ENCODE peak calls at places on chromosomes 12 and 14, in five cellular contexts. I, J, O, K and C are unnamed samples.
A peak's percentile ranks its signal among the peaks of the same experiment; 100 is the strongest.

GRCh38 chr14:21026988-21027315 is 2.1 kb upstream of the NDRG2 start:
- DNase-seq in I (no peak), J (no peak), O (peak; percentile 51), K (no peak), C (no peak)

GRCh38 chr14:93800038-93800937 is 12.0 kb upstream of the PRIMA1 start:
- DNase-seq in I (no peak), J (no peak), O (no peak), K (no peak), C (no peak)

GRCh38 chr14:88919502-88919901 is 95.1 kb downstream of the TTC8 start:
- DNase-seq in I (no peak), J (no peak), O (no peak), K (no peak), C (no peak)

GRCh38 chr14:77991128-77991772 is 178.9 kb upstream of the NRXN3 start:
- DNase-seq in I (no peak), J (no peak), O (peak; percentile 53), K (no peak), C (no peak)

GRCh38 chr12:57087689-57088441 is 1.0 kb upstream of the NAB2 start:
- DNase-seq in I (peak; percentile 86), J (peak; percentile 96), O (peak; percentile 97), K (peak; percentile 90), C (peak; percentile 97)

GRCh38 chr12:125143491-125143890 is 78.3 kb downstream of the AACS start:
- DNase-seq in I (peak; percentile 76), J (peak; percentile 21), O (no peak), K (no peak), C (peak; percentile 69)

GRCh38 chr14:92426237-92426636 is 87.3 kb upstream of the RIN3 start:
- DNase-seq in I (no peak), J (peak; percentile 27), O (no peak), K (no peak), C (peak; percentile 53)

GRCh38 chr12:30905483-30906009 is 21.0 kb upstream of the TSPAN11 start:
- DNase-seq in I (no peak), J (no peak), O (peak; percentile 78), K (no peak), C (no peak)

GRCh38 chr12:95182868-95183415 is 34.3 kb downstream of the FGD6 start:
- DNase-seq in I (no peak), J (no peak), O (peak; percentile 52), K (peak; percentile 38), C (peak; percentile 71)

GRCh38 chr12:94704452-94704871 is 54.1 kb upstream of the TMCC3 start:
- DNase-seq in I (no peak), J (peak; percentile 97), O (no peak), K (peak; percentile 32), C (peak; percentile 77)

GRCh38 chr12:123931686-123932321 is 40.8 kb downstream of the CCDC92 start:
- DNase-seq in I (no peak), J (no peak), O (no peak), K (no peak), C (no peak)

GRCh38 chr12:132270969-132271754 is 58.2 kb downstream of the GALNT9 start:
- DNase-seq in I (no peak), J (no peak), O (no peak), K (no peak), C (no peak)

GRCh38 chr12:32457251-32458025 is 58.1 kb downstream of the FGD4 start:
- DNase-seq in I (no peak), J (peak; percentile 59), O (peak; percentile 20), K (no peak), C (peak; percentile 63)

GRCh38 chr14:104106471-104106991 is 21.0 kb downstream of the ASPG start:
- DNase-seq in I (no peak), J (no peak), O (peak; percentile 28), K (no peak), C (no peak)

GRCh38 chr14:100739306-100739705 is 12.6 kb downstream of the DLK1 start:
- DNase-seq in I (no peak), J (no peak), O (no peak), K (no peak), C (no peak)

GRCh38 chr12:53616950-53617349 is 9.2 kb downstream of the ATF7 start:
- DNase-seq in I (no peak), J (no peak), O (no peak), K (no peak), C (no peak)

GRCh38 chr14:53570411-53571387 is 385.9 kb downstream of the BMP4 start:
- DNase-seq in I (no peak), J (no peak), O (no peak), K (no peak), C (no peak)

GRCh38 chr14:24808412-24808811 is 174.4 kb upstream of the GZMB start:
- DNase-seq in I (no peak), J (no peak), O (no peak), K (no peak), C (no peak)

GRCh38 chr12:105457026-105457425 is 126.5 kb downstream of the C12orf75 start:
- DNase-seq in I (no peak), J (no peak), O (no peak), K (no peak), C (no peak)

GRCh38 chr14:24378981-24379906 is 11.3 kb downstream of the NFATC4 start:
- DNase-seq in I (no peak), J (no peak), O (no peak), K (no peak), C (no peak)

GRCh38 chr12:49907352-49907751 is 3.7 kb upstream of the FAIM2 start:
- DNase-seq in I (no peak), J (no peak), O (no peak), K (no peak), C (no peak)

GRCh38 chr12:95694148-95694547 is 96.4 kb downstream of the NTN4 start:
- DNase-seq in I (peak; percentile 49), J (no peak), O (peak; percentile 67), K (no peak), C (no peak)

GRCh38 chr12:95851609-95852008 is 7.1 kb upstream of the SNRPF start:
- DNase-seq in I (no peak), J (no peak), O (no peak), K (no peak), C (no peak)

GRCh38 chr14:67187210-67187609 is 2.0 kb upstream of the GARIN2 start:
- DNase-seq in I (no peak), J (peak; percentile 63), O (no peak), K (peak; percentile 67), C (peak; percentile 60)

GRCh38 chr14:30058401-30058800 is 130.8 kb upstream of the PRKD1 start:
- DNase-seq in I (no peak), J (no peak), O (no peak), K (no peak), C (peak; percentile 15)

GRCh38 chr12:49541911-49542505 is 3.2 kb downstream of the KCNH3 start:
- DNase-seq in I (no peak), J (no peak), O (peak; percentile 48), K (no peak), C (no peak)

GRCh38 chr14:94054936-94055335 is 26.1 kb downstream of the DDX24 start:
- DNase-seq in I (no peak), J (no peak), O (peak; percentile 7), K (no peak), C (no peak)

GRCh38 chr12:116257213-116257612 is 20.3 kb downstream of the MED13L start:
- DNase-seq in I (no peak), J (peak; percentile 37), O (no peak), K (no peak), C (peak; percentile 65)

GRCh38 chr12:120267736-120268135 is 2.2 kb upstream of the PXN start:
- DNase-seq in I (no peak), J (no peak), O (no peak), K (no peak), C (no peak)

GRCh38 chr12:120849765-120850164 is 54.4 kb downstream of the SPPL3 start:
- DNase-seq in I (no peak), J (no peak), O (no peak), K (peak; percentile 42), C (peak; percentile 42)

DNA sequence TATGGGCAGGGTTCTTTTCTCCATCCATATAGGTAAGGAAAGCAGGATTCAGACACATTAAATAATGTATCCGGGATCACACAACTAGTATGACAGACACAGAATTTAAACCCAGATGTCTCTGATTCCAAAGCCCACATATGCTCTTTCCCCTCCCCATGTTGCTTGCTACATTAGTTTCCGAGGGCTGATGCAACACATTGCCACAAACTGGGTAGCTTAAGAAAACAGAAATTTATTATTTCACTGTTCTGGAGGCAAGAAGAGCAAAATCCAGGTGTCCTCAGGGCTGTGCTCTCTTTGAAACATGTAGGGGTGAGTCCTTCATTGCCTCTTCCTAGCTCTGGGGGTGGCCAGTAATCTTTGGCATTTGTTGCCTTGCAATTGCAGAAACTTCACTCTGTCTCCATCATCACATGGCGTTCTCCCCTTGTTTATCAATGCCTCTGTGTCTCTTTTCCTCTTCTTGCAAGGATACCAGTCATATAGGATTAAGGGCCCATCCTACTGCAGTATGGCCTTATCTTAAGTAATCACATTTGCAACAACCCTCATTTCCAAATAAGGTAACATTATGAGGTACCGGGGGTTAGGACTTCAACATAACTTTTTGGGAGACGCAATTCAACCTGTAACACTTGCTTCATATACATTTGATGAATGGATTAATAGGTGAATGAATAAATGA is 83.0 kb upstream of the CCND2 start:
- DNase-seq in I (no peak), J (peak; percentile 28), O (no peak), K (no peak), C (no peak)
- H3K4me3 ChIP-seq in I (no peak overlapping the region), J (no peak overlapping the region), O (no peak overlapping the region), K (no peak overlapping the region), C (no peak overlapping the region)

DNA sequence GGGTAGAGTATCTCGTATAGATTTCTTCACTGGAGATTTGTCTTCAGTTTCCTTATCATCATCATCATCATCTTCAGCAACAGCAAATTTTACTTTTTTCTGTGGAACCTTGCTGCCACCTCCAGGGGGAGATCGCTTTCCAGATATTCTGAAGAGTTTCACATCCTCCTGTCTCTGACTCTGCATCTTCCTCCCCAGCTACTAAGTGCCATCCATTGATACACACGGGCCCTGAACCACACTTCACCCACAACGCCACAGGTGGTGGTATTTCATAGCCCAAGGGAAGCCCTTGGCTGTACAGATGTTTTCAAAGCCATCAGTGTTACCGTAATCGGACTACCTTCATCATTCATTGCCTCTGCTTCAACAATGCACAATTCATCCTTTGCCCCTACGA is 82.2 kb downstream of the PPP2R5C start:
- DNase-seq in I (no peak), J (peak; percentile 11), O (no peak), K (peak; percentile 17), C (no peak)
- TF ChIP-seq CTCF in I (peak; percentile 33), J (peak; percentile 21), O (peak; percentile 66), K (peak; percentile 66), C (peak; percentile 5)

DNA sequence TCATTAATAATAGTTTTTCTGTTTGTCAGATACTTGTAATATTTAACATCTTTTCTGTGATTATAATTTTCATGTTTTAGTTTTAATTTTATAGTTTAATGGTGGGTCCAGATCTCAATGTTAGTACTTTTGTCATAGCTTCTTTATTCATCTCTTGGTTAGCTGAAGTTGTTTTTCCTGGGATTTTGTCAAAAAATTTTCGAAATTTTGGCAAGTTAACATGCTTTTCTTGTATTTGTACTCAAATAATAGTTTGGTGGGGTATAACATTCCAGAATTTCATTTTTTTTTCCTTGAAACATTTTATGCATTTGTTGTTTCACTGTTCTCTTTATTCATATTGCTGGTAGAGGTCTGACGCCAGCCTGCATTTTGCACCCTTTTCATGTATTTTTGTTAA is 45.5 kb downstream of the KTN1 start:
- DNase-seq in I (no peak), J (no peak), O (no peak), K (no peak), C (no peak)
- H3K4me3 ChIP-seq in I (no peak overlapping the region), J (no peak overlapping the region), O (no peak overlapping the region), K (no peak overlapping the region), C (no peak overlapping the region)

DNA sequence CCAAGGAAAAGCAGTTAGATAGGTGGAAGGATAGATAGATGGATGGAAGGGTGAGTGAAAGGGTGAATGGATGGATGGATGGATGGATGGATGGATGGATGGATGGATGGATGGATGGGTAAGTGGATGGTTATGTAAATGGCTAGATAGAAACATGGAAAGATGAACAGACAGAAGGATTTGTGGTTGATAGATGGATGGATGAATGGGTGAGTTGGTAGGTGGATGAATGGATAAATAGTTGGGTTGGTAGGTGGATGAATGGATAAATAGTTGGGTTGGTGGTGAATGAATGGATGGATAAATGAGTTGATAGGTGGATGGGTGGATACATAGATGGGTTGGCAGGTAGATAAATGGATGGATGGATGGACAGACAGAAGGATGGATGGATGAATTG is 30.3 kb upstream of the FAM222A start:
- DNase-seq in I (no peak), J (no peak), O (no peak), K (no peak), C (no peak)
- TF ChIP-seq CTCF in I (no peak), J (no peak), O (no peak), K (no peak), C (no peak)